ENCODE peak calls at places on chromosomes 1 and 21, in ten cellular contexts. K is HT1080; P is NCI-H1092 treated with DMSO at 0.1 percent for 48 hours; S is GM10248; T is NCI-H146; M is GM06990; N is activated CD4-positive, alpha-beta T cell treated with anti-CD3 and anti-CD28 coated beads, Interleukin-2, amount 10 ng/mL, durations not matched to agents 7 days and 5 days; C is H9; E is astrocyte of the spinal cord; A is activated CD8-positive, alpha-beta T cell treated with anti-CD3 and anti-CD28 coated beads for 36 hours. Q is an unnamed sample.

GRCh38 chr1:201773764-201774163 is 55.2 kb upstream of the IPO9 start:
- DNase-seq in K (peak), P (no peak), S (no peak), T (no peak), M (no peak), N (no peak), C (no peak), E (no peak), A (no peak), Q (no peak)

GRCh38 chr1:224587051-224587450 is 29.1 kb upstream of the CNIH3 start:
- DNase-seq in K (no peak), P (no peak), S (no peak), T (no peak), M (no peak), N (no peak), C (no peak), E (no peak), A (no peak), Q (no peak)

GRCh38 chr21:44686843-44687561 is 5.0 kb upstream of the KRTAP12-1 start:
- DNase-seq in K (no peak), P (no peak), S (no peak), T (no peak), M (no peak), N (no peak), C (peak), E (no peak), A (no peak), Q (no peak)

GRCh38 chr1:77424236-77424635 is 142.4 kb downstream of the AK5 start:
- DNase-seq in K (peak), P (no peak), S (no peak), T (no peak), M (no peak), N (no peak), C (no peak), E (no peak), A (no peak), Q (no peak)

GRCh38 chr21:38810034-38810825 is 4.5 kb downstream of the ETS2 start:
- DNase-seq in K (no peak), P (no peak), S (no peak), T (no peak), M (no peak), N (no peak), C (peak), E (no peak), A (no peak), Q (no peak)

GRCh38 chr1:66384258-66384657 is 149.7 kb upstream of the SGIP1 start:
- DNase-seq in K (no peak), P (no peak), S (no peak), T (no peak), M (no peak), N (no peak), C (no peak), E (no peak), A (no peak), Q (no peak)

GRCh38 chr1:27057389-27057788 is 44.7 kb upstream of the TENT5B start:
- DNase-seq in K (no peak), P (peak), S (no peak), T (peak), M (no peak), N (no peak), C (no peak), E (no peak), A (no peak), Q (no peak)

GRCh38 chr1:54256756-54257155 is 56.8 kb downstream of the MRPL37 start:
- DNase-seq in K (no peak), P (no peak), S (no peak), T (peak), M (no peak), N (no peak), C (no peak), E (no peak), A (no peak), Q (no peak)

GRCh38 chr1:193489191-193489590 is 302.8 kb upstream of the B3GALT2 start:
- DNase-seq in K (no peak), P (no peak), S (no peak), T (no peak), M (no peak), N (no peak), C (no peak), E (no peak), A (no peak), Q (no peak)

GRCh38 chr1:21520899-21521716 is 11.9 kb downstream of the ALPL start:
- DNase-seq in K (peak), P (no peak), S (no peak), T (no peak), M (peak), N (no peak), C (no peak), E (peak), A (no peak), Q (no peak)

GRCh38 chr1:171780583-171781166 is 785 bp upstream of the METTL13 start:
- DNase-seq in K (no peak), P (no peak), S (no peak), T (peak), M (no peak), N (no peak), C (no peak), E (no peak), A (no peak), Q (no peak)

GRCh38 chr21:29689753-29690152 is 250.0 kb downstream of the GRIK1 start:
- DNase-seq in K (no peak), P (no peak), S (no peak), T (no peak), M (no peak), N (no peak), C (no peak), E (no peak), A (no peak), Q (no peak)

GRCh38 chr1:182786223-182787001 is 3.2 kb upstream of the NPL start:
- DNase-seq in K (peak), P (peak), S (peak), T (peak), M (no peak), N (peak), C (peak), E (peak), A (peak), Q (peak)

GRCh38 chr1:54804471-54805132 is 3.5 kb upstream of the TTC22 start:
- DNase-seq in K (peak), P (no peak), S (no peak), T (no peak), M (no peak), N (peak), C (peak), E (no peak), A (peak), Q (peak)

GRCh38 chr1:94927405-94928175 is 680 bp upstream of the CNN3 start:
- DNase-seq in K (peak), P (no peak), S (no peak), T (peak), M (no peak), N (no peak), C (peak), E (peak), A (peak), Q (no peak)

GRCh38 chr1:230067441-230067870 is 418 bp downstream of the GALNT2 start:
- DNase-seq in K (no peak), P (peak), S (peak), T (peak), M (peak), N (no peak), C (no peak), E (no peak), A (peak), Q (peak)

GRCh38 chr1:150551049-150551783 is 2.0 kb downstream of the ADAMTSL4 start:
- DNase-seq in K (no peak), P (no peak), S (no peak), T (no peak), M (no peak), N (no peak), C (peak), E (no peak), A (peak), Q (peak)

GRCh38 chr1:215517441-215517891 is 49.6 kb upstream of the KCTD3 start:
- DNase-seq in K (peak), P (no peak), S (no peak), T (peak), M (no peak), N (no peak), C (peak), E (peak), A (no peak), Q (no peak)

GRCh38 chr1:158809862-158810261 is 21.3 kb upstream of the MNDA start:
- DNase-seq in K (no peak), P (no peak), S (no peak), T (no peak), M (no peak), N (no peak), C (no peak), E (no peak), A (no peak), Q (no peak)

GRCh38 chr1:38858833-38859560 is 575 bp downstream of the RRAGC start:
- DNase-seq in K (peak), P (no peak), S (peak), T (peak), M (peak), N (peak), C (no peak), E (peak), A (peak), Q (peak)

GRCh38 chr1:186175588-186175987 is 199.5 kb downstream of the TPR start:
- DNase-seq in K (no peak), P (no peak), S (no peak), T (no peak), M (no peak), N (no peak), C (no peak), E (no peak), A (no peak), Q (no peak)

GRCh38 chr1:94384485-94385353 is 33.5 kb upstream of the ABCD3 start:
- DNase-seq in K (no peak), P (no peak), S (no peak), T (no peak), M (no peak), N (peak), C (no peak), E (no peak), A (peak), Q (no peak)

GRCh38 chr1:38784452-38785284 is 74.9 kb downstream of the RRAGC start:
- DNase-seq in K (peak), P (no peak), S (no peak), T (no peak), M (no peak), N (no peak), C (no peak), E (no peak), A (no peak), Q (no peak)

GRCh38 chr1:57796609-57797008 is 372.7 kb upstream of the DAB1 start:
- DNase-seq in K (peak), P (no peak), S (no peak), T (no peak), M (no peak), N (no peak), C (peak), E (peak), A (no peak), Q (no peak)